ENCODE peak calls at places on chromosome 19, in nine cellular contexts. One of them, this sample, is unnamed.
A peak's percentile ranks its signal among the peaks of the same experiment; 100 is the strongest.

GRCh38 chr19:3073159-3073563 is 10.9 kb upstream of the TLE5 start:
- DNase-seq in left ventricle myocardium inferior: no peak
- DNase-seq in iPS-NIHi11: peak; percentile 63
- DNase-seq in amniotic epithelial cell: peak; percentile 75
- DNase-seq in hepatic stellate cell: peak; percentile 77
- DNase-seq in GOT3: no peak
- DNase-seq in activated naive CD8-positive, alpha-beta T cell treated with anti-CD3 and anti-CD28 coated beads, Interleukin-2, amount 50 U/mL, for 24 hours: no peak
- DNase-seq in upper lobe of right lung: no peak
- DNase-seq in lung microvascular endothelial cell: peak; percentile 54
- DNase-seq in this sample: peak; percentile 46

GRCh38 chr19:18002347-18002850 is 5.6 kb upstream of the ARRDC2 start:
- DNase-seq in left ventricle myocardium inferior: peak; percentile 50
- DNase-seq in iPS-NIHi11: no peak
- DNase-seq in amniotic epithelial cell: no peak
- DNase-seq in hepatic stellate cell: no peak
- DNase-seq in GOT3: no peak
- DNase-seq in activated naive CD8-positive, alpha-beta T cell treated with anti-CD3 and anti-CD28 coated beads, Interleukin-2, amount 50 U/mL, for 24 hours: peak; percentile 35
- DNase-seq in upper lobe of right lung: peak; percentile 80
- DNase-seq in lung microvascular endothelial cell: no peak
- DNase-seq in this sample: no peak

GRCh38 chr19:10861118-10861651 is 10.2 kb upstream of the CARM1 start:
- DNase-seq in left ventricle myocardium inferior: no peak
- DNase-seq in iPS-NIHi11: peak; percentile 47
- DNase-seq in amniotic epithelial cell: no peak
- DNase-seq in hepatic stellate cell: no peak
- DNase-seq in GOT3: no peak
- DNase-seq in activated naive CD8-positive, alpha-beta T cell treated with anti-CD3 and anti-CD28 coated beads, Interleukin-2, amount 50 U/mL, for 24 hours: no peak
- DNase-seq in upper lobe of right lung: no peak
- DNase-seq in lung microvascular endothelial cell: peak; percentile 54
- DNase-seq in this sample: no peak

GRCh38 chr19:15177269-15178116 is 23.3 kb downstream of the NOTCH3 start:
- DNase-seq in left ventricle myocardium inferior: peak; percentile 82
- DNase-seq in iPS-NIHi11: peak; percentile 93
- DNase-seq in amniotic epithelial cell: peak; percentile 29
- DNase-seq in hepatic stellate cell: peak; percentile 72
- DNase-seq in GOT3: peak; percentile 40
- DNase-seq in activated naive CD8-positive, alpha-beta T cell treated with anti-CD3 and anti-CD28 coated beads, Interleukin-2, amount 50 U/mL, for 24 hours: peak; percentile 88
- DNase-seq in upper lobe of right lung: peak; percentile 91
- DNase-seq in lung microvascular endothelial cell: peak; percentile 88
- DNase-seq in this sample: peak; percentile 45

GRCh38 chr19:55231391-55232283 is 3.1 kb upstream of the TMEM86B start:
- DNase-seq in left ventricle myocardium inferior: no peak
- DNase-seq in iPS-NIHi11: no peak
- DNase-seq in amniotic epithelial cell: no peak
- DNase-seq in hepatic stellate cell: no peak
- DNase-seq in GOT3: no peak
- DNase-seq in activated naive CD8-positive, alpha-beta T cell treated with anti-CD3 and anti-CD28 coated beads, Interleukin-2, amount 50 U/mL, for 24 hours: no peak
- DNase-seq in upper lobe of right lung: no peak
- DNase-seq in lung microvascular endothelial cell: no peak
- DNase-seq in this sample: no peak

GRCh38 chr19:20840371-20840770 is 64.3 kb downstream of the ZNF66 start:
- DNase-seq in left ventricle myocardium inferior: no peak
- DNase-seq in iPS-NIHi11: no peak
- DNase-seq in amniotic epithelial cell: no peak
- DNase-seq in hepatic stellate cell: no peak
- DNase-seq in GOT3: no peak
- DNase-seq in activated naive CD8-positive, alpha-beta T cell treated with anti-CD3 and anti-CD28 coated beads, Interleukin-2, amount 50 U/mL, for 24 hours: no peak
- DNase-seq in upper lobe of right lung: no peak
- DNase-seq in lung microvascular endothelial cell: no peak
- DNase-seq in this sample: peak; percentile 49

GRCh38 chr19:10603084-10603872 is 16.2 kb upstream of the AP1M2 start:
- DNase-seq in left ventricle myocardium inferior: peak; percentile 39
- DNase-seq in iPS-NIHi11: peak; percentile 44
- DNase-seq in amniotic epithelial cell: no peak
- DNase-seq in hepatic stellate cell: peak; percentile 66
- DNase-seq in GOT3: no peak
- DNase-seq in activated naive CD8-positive, alpha-beta T cell treated with anti-CD3 and anti-CD28 coated beads, Interleukin-2, amount 50 U/mL, for 24 hours: peak; percentile 81
- DNase-seq in upper lobe of right lung: peak; percentile 72
- DNase-seq in lung microvascular endothelial cell: peak; percentile 84
- DNase-seq in this sample: no peak

GRCh38 chr19:13833330-13834265 is 38.4 kb downstream of the ZSWIM4 start:
- DNase-seq in left ventricle myocardium inferior: peak; percentile 96
- DNase-seq in iPS-NIHi11: peak; percentile 97
- DNase-seq in amniotic epithelial cell: peak; percentile 78
- DNase-seq in hepatic stellate cell: peak; percentile 93
- DNase-seq in GOT3: no peak
- DNase-seq in activated naive CD8-positive, alpha-beta T cell treated with anti-CD3 and anti-CD28 coated beads, Interleukin-2, amount 50 U/mL, for 24 hours: peak; percentile 96
- DNase-seq in upper lobe of right lung: peak; percentile 97
- DNase-seq in lung microvascular endothelial cell: peak; percentile 95
- DNase-seq in this sample: peak; percentile 73

This sample was measured in bronchial epithelial cell.